ENCODE peak calls at places on chromosomes 6 and 20, in five cellular contexts. One of them, this sample, is unnamed.

GRCh38 chr6:151958332-151958731 is 150.8 kb downstream of the ESR1 start:
- DNase-seq in GM12878: no peak
- DNase-seq in transverse colon: no peak
- DNase-seq in esophagus muscularis mucosa: no peak
- DNase-seq in heart left ventricle: no peak
- DNase-seq in this sample: no peak

GRCh38 chr6:142167071-142167470 is 20.0 kb downstream of the VTA1 start:
- DNase-seq in GM12878: no peak
- DNase-seq in transverse colon: no peak
- DNase-seq in esophagus muscularis mucosa: no peak
- DNase-seq in heart left ventricle: no peak
- DNase-seq in this sample: no peak

GRCh38 chr6:37029249-37029959 is 23.9 kb downstream of the FGD2 start:
- DNase-seq in GM12878: no peak
- DNase-seq in transverse colon: peak; percentile 65
- DNase-seq in esophagus muscularis mucosa: no peak
- DNase-seq in heart left ventricle: peak; percentile 73
- DNase-seq in this sample: peak; percentile 82

GRCh38 chr6:60952500-60952899 is 1333.5 kb downstream of the KHDRBS2 start:
- DNase-seq in GM12878: no peak
- DNase-seq in transverse colon: no peak
- DNase-seq in esophagus muscularis mucosa: no peak
- DNase-seq in heart left ventricle: no peak
- DNase-seq in this sample: no peak

GRCh38 chr6:168052291-168052891 is 26.6 kb downstream of the FRMD1 start:
- DNase-seq in GM12878: no peak
- DNase-seq in transverse colon: peak; percentile 81
- DNase-seq in esophagus muscularis mucosa: no peak
- DNase-seq in heart left ventricle: no peak
- DNase-seq in this sample: no peak

GRCh38 chr6:114140416-114140815 is 169.5 kb upstream of the HDAC2 start:
- DNase-seq in GM12878: no peak
- DNase-seq in transverse colon: no peak
- DNase-seq in esophagus muscularis mucosa: no peak
- DNase-seq in heart left ventricle: no peak
- DNase-seq in this sample: no peak

GRCh38 chr6:20868397-20869185 is 334.3 kb downstream of the CDKAL1 start:
- DNase-seq in GM12878: no peak
- DNase-seq in transverse colon: no peak
- DNase-seq in esophagus muscularis mucosa: no peak
- DNase-seq in heart left ventricle: no peak
- DNase-seq in this sample: no peak

GRCh38 chr6:10071631-10072220 is 343.1 kb downstream of the TFAP2A start:
- DNase-seq in GM12878: no peak
- DNase-seq in transverse colon: no peak
- DNase-seq in esophagus muscularis mucosa: no peak
- DNase-seq in heart left ventricle: no peak
- DNase-seq in this sample: no peak

GRCh38 chr6:22764521-22764920 is 195.2 kb downstream of the HDGFL1 start:
- DNase-seq in GM12878: no peak
- DNase-seq in transverse colon: no peak
- DNase-seq in esophagus muscularis mucosa: no peak
- DNase-seq in heart left ventricle: no peak
- DNase-seq in this sample: no peak

GRCh38 chr20:2838170-2838797 is 2.2 kb downstream of the PCED1A start:
- DNase-seq in GM12878: peak; percentile 34
- DNase-seq in transverse colon: no peak
- DNase-seq in esophagus muscularis mucosa: no peak
- DNase-seq in heart left ventricle: no peak
- DNase-seq in this sample: no peak

GRCh38 chr6:20554326-20554725 is 20.1 kb downstream of the CDKAL1 start:
- DNase-seq in GM12878: no peak
- DNase-seq in transverse colon: no peak
- DNase-seq in esophagus muscularis mucosa: no peak
- DNase-seq in heart left ventricle: no peak
- DNase-seq in this sample: no peak

GRCh38 chr6:28266962-28267694 is at the start of gene ZSCAN26:
- DNase-seq in GM12878: peak; percentile 70
- DNase-seq in transverse colon: peak; percentile 85
- DNase-seq in esophagus muscularis mucosa: peak; percentile 93
- DNase-seq in heart left ventricle: peak; percentile 79
- DNase-seq in this sample: peak; percentile 83
- TF ChIP-seq POLR2A in GM12878: peak; percentile 82
- TF ChIP-seq POLR2A in transverse colon: peak; percentile 62
- TF ChIP-seq POLR2A in esophagus muscularis mucosa: no peak
- TF ChIP-seq POLR2A in heart left ventricle: peak; percentile 53
- TF ChIP-seq POLR2A in this sample: peak; percentile 61

DNA sequence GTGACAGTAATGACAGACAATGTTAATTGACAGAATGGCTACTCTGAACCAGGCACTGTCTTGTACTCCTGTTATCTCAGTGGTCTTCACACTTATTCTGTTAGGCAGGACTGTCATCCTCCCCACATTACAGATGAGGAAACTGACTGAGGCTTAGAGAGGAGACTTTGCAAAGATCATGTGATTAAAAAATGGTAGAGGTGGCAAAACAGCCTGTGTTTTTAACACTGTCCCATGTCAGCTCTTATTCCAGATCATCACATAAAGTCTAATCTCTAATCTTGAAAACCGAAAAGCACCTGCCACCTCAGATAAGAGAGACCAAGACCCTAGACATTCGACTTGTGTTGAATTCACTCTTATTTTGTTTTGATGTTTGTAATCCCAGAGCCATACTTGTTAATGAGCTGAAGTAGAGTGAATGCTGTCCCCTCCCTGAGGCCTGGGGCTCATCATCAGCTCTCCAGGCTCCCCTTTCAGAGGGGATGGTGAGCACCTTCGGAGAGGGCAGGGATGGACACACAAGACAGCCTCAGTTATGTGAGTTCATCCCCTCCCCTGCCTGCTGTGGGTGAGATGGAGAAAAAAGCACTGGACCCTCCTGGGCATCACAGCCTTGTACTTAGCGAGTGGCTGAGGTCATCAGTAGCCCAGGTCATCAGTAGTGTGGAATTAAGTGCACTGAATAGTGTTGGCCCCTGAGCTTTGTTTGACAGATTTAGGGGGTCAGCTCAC is 30.6 kb downstream of the MTHFD1L start:
- DNase-seq in GM12878: no peak
- DNase-seq in transverse colon: no peak
- DNase-seq in esophagus muscularis mucosa: no peak
- DNase-seq in heart left ventricle: no peak
- DNase-seq in this sample: no peak
- H3K4me3 ChIP-seq in GM12878: no peak overlapping the region
- H3K4me3 ChIP-seq in transverse colon: no peak overlapping the region
- H3K4me3 ChIP-seq in esophagus muscularis mucosa: no peak overlapping the region
- H3K4me3 ChIP-seq in heart left ventricle: no peak overlapping the region
- H3K4me3 ChIP-seq in this sample: no peak overlapping the region

GRCh38 chr20:50673831-50674825 is 17.2 kb downstream of the RIPOR3 start:
- DNase-seq in GM12878: no peak
- DNase-seq in transverse colon: no peak
- DNase-seq in esophagus muscularis mucosa: no peak
- DNase-seq in heart left ventricle: no peak
- DNase-seq in this sample: no peak
- TF ChIP-seq POLR2A in GM12878: no peak
- TF ChIP-seq POLR2A in transverse colon: no peak
- TF ChIP-seq POLR2A in esophagus muscularis mucosa: no peak
- TF ChIP-seq POLR2A in heart left ventricle: no peak
- TF ChIP-seq POLR2A in this sample: no peak

GRCh38 chr6:33577718-33578117 is 2.4 kb downstream of the BAK1 start:
- DNase-seq in GM12878: no peak
- DNase-seq in transverse colon: peak; percentile 75
- DNase-seq in esophagus muscularis mucosa: no peak
- DNase-seq in heart left ventricle: no peak
- DNase-seq in this sample: no peak
- H3K4me3 ChIP-seq in GM12878: peak overlapping the region; percentile 93
- H3K4me3 ChIP-seq in transverse colon: peak overlapping the region; percentile 73
- H3K4me3 ChIP-seq in esophagus muscularis mucosa: no peak overlapping the region
- H3K4me3 ChIP-seq in heart left ventricle: no peak overlapping the region
- H3K4me3 ChIP-seq in this sample: no peak overlapping the region

DNA sequence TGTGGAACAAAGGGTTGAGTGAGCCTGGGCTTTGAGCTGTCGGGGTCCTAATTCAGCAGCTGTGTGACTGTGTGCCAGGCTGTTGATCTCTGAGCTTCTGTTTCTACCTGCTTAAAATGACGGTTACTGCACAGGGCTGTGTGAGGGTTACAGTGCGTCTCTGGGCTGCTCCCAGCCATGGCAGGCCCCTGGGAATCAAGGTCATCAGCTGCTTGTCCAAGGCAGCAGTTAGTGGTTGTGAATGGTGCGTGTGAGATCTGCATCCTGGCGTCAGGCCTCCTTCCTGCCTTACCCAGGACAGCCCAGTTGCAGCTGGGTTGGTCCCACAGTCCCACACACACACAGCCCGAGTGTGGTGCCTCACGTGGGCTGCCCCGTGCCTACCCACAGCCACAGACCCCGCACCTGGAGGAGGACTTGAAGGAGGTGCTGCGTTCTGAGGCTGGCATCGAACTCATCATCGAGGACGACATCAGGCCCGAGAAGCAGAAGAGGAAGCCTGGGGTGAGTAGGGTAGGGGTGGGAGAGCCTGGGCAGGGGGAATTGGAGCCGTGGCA is 15.6 kb downstream of the GTSF1L start:
- DNase-seq in GM12878: no peak
- DNase-seq in transverse colon: no peak
- DNase-seq in esophagus muscularis mucosa: no peak
- DNase-seq in heart left ventricle: no peak
- DNase-seq in this sample: no peak
- TF ChIP-seq POLR2A in GM12878: peak; percentile 49
- TF ChIP-seq POLR2A in transverse colon: no peak
- TF ChIP-seq POLR2A in esophagus muscularis mucosa: no peak
- TF ChIP-seq POLR2A in heart left ventricle: no peak
- TF ChIP-seq POLR2A in this sample: no peak

GRCh38 chr20:46897471-46897870 is 2.8 kb downstream of the EYA2 start:
- DNase-seq in GM12878: no peak
- DNase-seq in transverse colon: no peak
- DNase-seq in esophagus muscularis mucosa: no peak
- DNase-seq in heart left ventricle: no peak
- DNase-seq in this sample: no peak
- H3K4me3 ChIP-seq in GM12878: no peak overlapping the region
- H3K4me3 ChIP-seq in transverse colon: no peak overlapping the region
- H3K4me3 ChIP-seq in esophagus muscularis mucosa: peak overlapping the region; percentile 20
- H3K4me3 ChIP-seq in heart left ventricle: no peak overlapping the region
- H3K4me3 ChIP-seq in this sample: no peak overlapping the region